ENCODE peak calls at places on chromosomes 5 and 9, in four cellular contexts. Z, D, N and Q are unnamed samples.

GRCh38 chr5:141479776-141480175 is 4.0 kb downstream of the PCDHGC3 start:
- DNase-seq in Z (no peak), D (no peak), N (no peak), Q (peak)

GRCh38 chr5:16311666-16312065 is 132.1 kb upstream of the MARCHF11 start:
- DNase-seq in Z (no peak), D (no peak), N (no peak), Q (no peak)

GRCh38 chr5:111963555-111963954 is 206.6 kb upstream of the NREP start:
- DNase-seq in Z (no peak), D (no peak), N (no peak), Q (no peak)

GRCh38 chr5:74576941-74577456 is 63.5 kb downstream of the ENC1 start:
- DNase-seq in Z (peak), D (no peak), N (no peak), Q (peak)

GRCh38 chr9:74770508-74771261 is 117.0 kb downstream of the TRPM6 start:
- DNase-seq in Z (no peak), D (peak), N (peak), Q (no peak)

GRCh38 chr5:106269252-106269843 is 1401.4 kb downstream of the EFNA5 start:
- DNase-seq in Z (peak), D (peak), N (peak), Q (peak)

GRCh38 chr9:130301483-130302286 is 36.1 kb downstream of the HMCN2 start:
- DNase-seq in Z (peak), D (no peak), N (no peak), Q (peak)

GRCh38 chr9:98506422-98507054 is 202.2 kb downstream of the GABBR2 start:
- DNase-seq in Z (no peak), D (no peak), N (no peak), Q (no peak)

GRCh38 chr5:140588311-140589070 is 23.9 kb downstream of the SLC35A4 start:
- DNase-seq in Z (peak), D (no peak), N (no peak), Q (peak)

GRCh38 chr5:142688278-142688677 is 2.4 kb upstream of the FGF1 start:
- DNase-seq in Z (no peak), D (no peak), N (no peak), Q (no peak)

GRCh38 chr9:98541684-98542230 is 167.0 kb downstream of the GABBR2 start:
- DNase-seq in Z (no peak), D (no peak), N (no peak), Q (no peak)

GRCh38 chr5:62650197-62650596 is 71.6 kb downstream of the LRRC70 start:
- DNase-seq in Z (peak), D (no peak), N (no peak), Q (peak)

GRCh38 chr5:88509403-88509802 is 240.8 kb upstream of the TMEM161B start:
- DNase-seq in Z (no peak), D (no peak), N (no peak), Q (no peak)

GRCh38 chr5:62731011-62731410 is 152.4 kb downstream of the LRRC70 start:
- DNase-seq in Z (no peak), D (no peak), N (no peak), Q (no peak)

GRCh38 chr9:80968611-80969010 is 720.7 kb downstream of the TLE1 start:
- DNase-seq in Z (peak), D (no peak), N (peak), Q (peak)

GRCh38 chr5:139462582-139463276 is at the start of gene ECSCR:
- DNase-seq in Z (peak), D (no peak), N (no peak), Q (no peak)

GRCh38 chr5:2726366-2726765 is 25.1 kb downstream of the IRX2 start:
- DNase-seq in Z (no peak), D (no peak), N (no peak), Q (no peak)

GRCh38 chr5:39697891-39698290 is 273.1 kb upstream of the DAB2 start:
- DNase-seq in Z (peak), D (no peak), N (no peak), Q (no peak)

GRCh38 chr9:36207546-36208012 is 16.9 kb downstream of the CLTA start:
- DNase-seq in Z (peak), D (no peak), N (peak), Q (peak)

GRCh38 chr9:135501261-135502167 is 1.0 kb downstream of the MRPS2 start:
- DNase-seq in Z (no peak), D (no peak), N (no peak), Q (no peak)

DNA sequence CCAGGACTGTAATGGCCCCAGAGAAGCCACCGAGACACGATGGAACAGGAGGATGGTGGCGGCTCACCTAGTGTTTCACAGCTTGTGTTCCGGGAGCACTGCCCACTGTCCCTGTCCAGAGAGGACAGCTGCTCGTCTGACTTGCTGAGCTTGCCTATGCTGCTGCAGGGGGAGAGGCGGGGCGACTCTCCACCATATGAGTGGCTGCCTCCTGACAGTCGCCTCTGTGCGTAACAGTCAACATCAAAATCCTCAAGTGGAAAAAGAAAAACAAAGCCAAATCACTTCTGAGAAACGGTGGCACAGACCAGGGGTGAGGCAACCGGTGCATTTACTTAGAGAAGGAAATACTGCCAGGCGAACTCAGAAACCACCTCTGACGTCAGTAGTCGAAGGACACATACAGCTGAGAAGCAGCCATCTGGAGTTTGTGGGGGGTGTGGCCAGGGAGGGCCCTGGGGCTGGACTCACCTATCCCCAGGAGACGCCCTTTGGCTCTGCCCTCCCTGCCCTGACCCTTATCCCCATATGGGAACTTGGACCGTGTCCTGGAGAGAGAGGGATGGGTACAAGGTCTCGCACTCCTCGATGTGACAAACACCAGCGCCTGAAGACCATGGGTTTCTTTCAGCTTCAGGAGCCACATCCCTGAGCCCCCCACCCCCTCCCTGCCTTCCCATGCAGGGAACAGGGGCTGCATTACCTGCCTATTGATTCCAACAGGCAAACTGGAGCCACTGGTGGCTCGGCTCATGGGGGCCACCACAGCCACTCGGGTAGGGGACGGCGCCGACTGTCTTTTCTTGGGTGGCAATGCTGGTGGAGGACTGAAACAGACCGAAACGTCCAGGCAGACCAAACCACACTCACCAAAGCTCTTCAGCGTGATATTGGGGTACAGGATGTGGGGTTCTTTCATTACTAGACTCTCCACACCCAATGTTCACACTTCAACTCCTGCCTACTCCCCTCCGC is 82.8 kb downstream of the PRRT1B start:
- DNase-seq in Z (peak), D (no peak), N (no peak), Q (peak)
- H2AFZ ChIP-seq in Z (no peak), D (no peak), N (no peak), Q (peak)

GRCh38 chr9:20228096-20228495 is 394.2 kb downstream of the MLLT3 start:
- DNase-seq in Z (no peak), D (no peak), N (no peak), Q (no peak)

GRCh38 chr9:20227166-20227874 is 395.0 kb downstream of the MLLT3 start:
- DNase-seq in Z (peak), D (no peak), N (no peak), Q (no peak)

GRCh38 chr9:20226345-20226744 is 396.0 kb downstream of the MLLT3 start:
- DNase-seq in Z (no peak), D (no peak), N (no peak), Q (no peak)

GRCh38 chr9:20224756-20225155 is 397.5 kb downstream of the MLLT3 start:
- DNase-seq in Z (peak), D (no peak), N (no peak), Q (no peak)

DNA sequence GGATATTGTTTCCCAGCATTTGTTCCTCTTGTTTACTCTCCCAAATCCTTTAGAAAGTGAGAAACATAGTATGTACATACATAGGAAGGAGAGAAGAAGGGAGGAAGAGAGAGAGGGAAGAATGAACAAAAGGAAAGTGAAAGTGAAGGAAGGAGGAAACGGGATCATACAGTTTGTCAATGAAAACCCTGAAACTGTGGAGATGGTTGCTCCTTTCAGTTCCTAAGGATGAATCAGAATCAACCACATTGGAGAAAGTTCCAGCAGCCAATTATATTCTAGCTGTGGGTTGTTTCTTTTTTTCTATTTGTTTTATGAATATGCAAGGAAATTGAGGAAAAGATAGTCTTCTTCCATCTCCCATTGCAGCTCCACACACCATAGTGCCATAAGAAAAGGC is 396.5 kb downstream of the MLLT3 start:
- DNase-seq in Z (no peak), D (no peak), N (no peak), Q (no peak)
- H2AFZ ChIP-seq in Z (peak), D (no peak), N (no peak), Q (no peak)

DNA sequence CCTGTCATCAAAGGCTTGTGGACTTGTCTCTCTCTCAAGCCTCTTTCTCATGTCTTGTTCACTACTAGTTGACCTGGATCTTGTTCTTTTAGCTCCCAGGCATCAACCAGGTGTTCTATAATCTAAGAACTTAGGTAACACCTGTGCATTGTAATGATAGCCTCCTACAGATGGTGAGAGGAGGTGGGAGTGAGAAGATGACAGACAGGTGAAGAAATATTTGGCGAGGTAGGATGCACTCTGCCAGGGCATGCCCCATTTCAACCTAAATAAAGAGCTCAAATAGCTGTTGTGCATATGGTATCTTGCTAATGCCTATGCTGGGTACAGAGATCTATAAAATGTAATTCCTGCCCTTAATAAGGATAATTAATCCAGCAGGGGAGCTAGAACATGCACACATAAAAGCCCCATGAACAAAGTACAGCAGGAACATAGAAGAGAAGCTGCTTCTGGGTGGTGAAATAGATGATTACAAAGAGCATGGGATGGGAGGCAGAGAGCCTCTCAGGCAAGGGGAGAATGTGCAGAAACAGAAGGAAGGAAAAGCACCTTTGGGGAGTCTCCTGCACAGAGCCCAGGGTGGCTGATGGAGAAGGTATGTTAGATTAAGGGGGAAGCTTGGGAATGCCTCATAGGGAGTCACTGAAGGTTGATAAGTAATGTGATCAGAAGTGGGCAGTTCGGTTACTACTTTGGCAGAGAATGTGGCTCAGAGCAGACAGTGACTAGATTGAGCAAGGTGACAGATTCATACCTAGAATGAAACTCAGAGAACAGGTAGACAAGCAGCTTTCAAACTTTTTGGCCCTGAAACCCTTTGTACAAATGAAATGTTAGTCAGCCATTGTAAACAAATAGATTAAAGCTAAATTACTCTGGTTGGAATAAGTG is 28.1 kb upstream of the PLIN2 start:
- DNase-seq in Z (no peak), D (no peak), N (peak), Q (no peak)
- H2AFZ ChIP-seq in Z (no peak), D (no peak), N (no peak), Q (no peak)

GRCh38 chr9:121640076-121640475 is 11.4 kb upstream of the DAB2IP start:
- DNase-seq in Z (peak), D (no peak), N (peak), Q (peak)
- H2AFZ ChIP-seq in Z (no peak), D (no peak), N (no peak), Q (no peak)

DNA sequence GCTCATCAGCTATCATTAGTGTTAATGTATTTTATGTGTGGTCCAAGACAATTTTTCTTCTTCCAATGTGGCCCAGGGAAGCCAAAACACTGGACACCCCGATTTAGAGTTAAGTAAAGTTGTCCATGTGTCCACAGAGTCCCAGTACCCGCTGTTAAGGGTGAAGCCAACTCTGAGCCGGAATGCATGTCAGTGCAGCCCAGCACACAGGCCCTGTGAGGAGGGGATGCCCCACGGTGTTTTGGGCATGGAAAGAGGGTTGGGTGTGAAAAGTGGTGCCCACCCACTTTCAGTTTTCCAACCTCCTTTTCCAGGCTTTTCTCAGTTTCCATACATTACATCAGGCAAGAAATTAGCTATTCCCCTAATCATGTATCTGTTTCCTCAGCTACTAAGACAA is 24.4 kb downstream of the SHC3 start:
- DNase-seq in Z (no peak), D (no peak), N (no peak), Q (no peak)
- H2AFZ ChIP-seq in Z (no peak), D (peak), N (no peak), Q (peak)

GRCh38 chr9:86944974-86945867 is 2.1 kb downstream of the GAS1 start:
- DNase-seq in Z (no peak), D (no peak), N (no peak), Q (peak)

GRCh38 chr9:86945868-86946711 is 1.2 kb downstream of the GAS1 start:
- DNase-seq in Z (peak), D (no peak), N (peak), Q (peak)

GRCh38 chr9:86948153-86948929 is 1.0 kb upstream of the GAS1 start:
- DNase-seq in Z (peak), D (peak), N (peak), Q (peak)

GRCh38 chr9:86947146-86948081 is at the start of gene GAS1:
- DNase-seq in Z (peak), D (peak), N (peak), Q (peak)

GRCh38 chr9:86946712-86947145 is 577 bp downstream of the GAS1 start:
- DNase-seq in Z (peak), D (no peak), N (no peak), Q (no peak)
- H2AFZ ChIP-seq in Z (peak), D (no peak), N (peak), Q (peak)

GRCh38 chr9:126501383-126502331 is 112.1 kb upstream of the LMX1B start:
- DNase-seq in Z (no peak), D (no peak), N (no peak), Q (no peak)

GRCh38 chr9:126504977-126505455 is 108.7 kb upstream of the LMX1B start:
- DNase-seq in Z (no peak), D (no peak), N (no peak), Q (no peak)

GRCh38 chr9:126502417-126503332 is 111.1 kb upstream of the LMX1B start:
- DNase-seq in Z (no peak), D (no peak), N (no peak), Q (no peak)

GRCh38 chr9:126504086-126504976 is 109.4 kb upstream of the LMX1B start:
- DNase-seq in Z (no peak), D (no peak), N (no peak), Q (no peak)

DNA sequence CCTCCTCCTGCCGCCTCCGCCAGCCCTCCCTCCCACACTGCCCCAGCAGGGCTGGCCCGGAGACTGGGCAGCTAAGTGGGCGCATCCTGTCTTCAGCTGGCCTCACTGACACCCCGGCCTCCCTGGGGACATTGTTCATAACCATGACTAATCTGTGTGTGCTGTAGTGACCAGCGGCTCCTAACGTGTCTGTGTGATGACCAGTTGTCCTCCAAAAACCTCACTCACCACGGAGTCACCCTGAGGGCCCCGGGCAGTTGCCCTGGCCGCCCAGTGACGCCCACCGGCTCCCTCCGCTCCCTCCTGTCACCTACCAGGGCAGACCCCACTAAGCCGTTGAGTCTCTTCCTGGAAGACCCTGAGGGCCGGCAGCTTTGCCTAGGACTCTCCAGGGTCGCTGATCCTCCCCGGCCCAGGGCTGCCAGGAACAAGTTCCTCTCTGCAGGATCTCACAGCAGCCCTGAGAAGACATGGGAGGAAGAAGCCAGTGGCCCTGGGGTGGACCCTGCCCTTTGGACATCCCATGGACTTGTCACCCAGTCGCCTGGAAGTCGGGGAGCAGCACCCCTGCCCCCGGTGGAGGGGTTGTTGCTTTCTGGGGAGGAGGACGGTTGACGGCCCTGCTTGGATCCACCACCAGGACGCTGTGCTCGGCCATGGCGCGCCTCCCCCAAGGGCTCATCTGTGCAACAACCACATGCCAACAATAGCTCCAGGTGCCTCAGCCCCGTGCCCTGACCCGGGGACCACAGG is 110.2 kb upstream of the LMX1B start:
- DNase-seq in Z (peak), D (no peak), N (no peak), Q (peak)
- H2AFZ ChIP-seq in Z (no peak), D (no peak), N (no peak), Q (no peak)

GRCh38 chr5:101658433-101658832 is 637.7 kb downstream of the SLCO4C1 start:
- DNase-seq in Z (peak), D (no peak), N (no peak), Q (no peak)

GRCh38 chr5:101663543-101663942 is 632.5 kb downstream of the SLCO4C1 start:
- DNase-seq in Z (no peak), D (no peak), N (peak), Q (no peak)

GRCh38 chr5:101662263-101662662 is 633.8 kb downstream of the SLCO4C1 start:
- DNase-seq in Z (no peak), D (no peak), N (no peak), Q (no peak)

DNA sequence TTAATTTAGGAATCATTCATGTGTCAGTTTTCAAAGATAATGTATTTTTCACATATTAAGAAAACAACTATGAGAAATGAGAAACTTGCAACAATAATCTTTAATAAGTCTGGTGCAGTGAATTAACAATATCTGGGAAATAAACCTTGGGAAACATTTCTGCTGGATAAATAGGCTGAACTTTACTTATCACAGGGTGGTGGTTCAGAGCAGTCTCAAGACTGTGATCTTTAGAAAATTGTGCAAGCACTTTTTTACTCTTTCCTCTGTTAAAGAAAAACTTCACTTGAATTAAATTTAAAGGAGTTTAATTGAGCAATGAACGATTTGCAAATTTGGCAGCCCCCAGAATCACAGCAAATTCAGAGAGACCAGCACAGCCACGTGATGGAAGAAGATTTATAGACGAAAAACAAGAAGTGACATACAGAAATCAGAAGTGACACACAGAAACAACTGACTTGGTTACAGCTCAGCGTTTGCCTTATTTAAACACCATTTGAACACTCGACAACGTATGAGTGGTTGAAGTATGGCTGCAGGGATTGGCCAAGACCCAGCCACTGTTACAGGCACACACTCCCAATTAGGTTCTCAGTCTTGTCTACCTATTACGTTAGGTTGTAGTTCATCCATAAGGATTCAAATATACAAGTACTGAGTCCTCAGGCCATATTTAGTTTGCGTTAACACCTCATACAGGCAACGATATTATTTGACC is 631.9 kb downstream of the SLCO4C1 start:
- DNase-seq in Z (no peak), D (no peak), N (no peak), Q (no peak)
- H2AFZ ChIP-seq in Z (no peak), D (no peak), N (no peak), Q (no peak)